ENCODE peak calls at places on chromosomes 1 and 21, in seven cellular contexts. H is astrocyte, D is cardiac fibroblast, W is right atrium auricular region, J is lung, L is heart right ventricle, V is mesothelial cell of epicardium. Y is an unnamed sample.

GRCh38 chr1:221723918-221724263 is 18.0 kb downstream of the DUSP10 start:
- DNase-seq in H (no peak), D (no peak), L (no peak), W (no peak), V (no peak), J (no peak), Y (no peak)

GRCh38 chr1:55735110-55735509 is 519.9 kb upstream of the USP24 start:
- DNase-seq in L (no peak), H (no peak), V (no peak), J (no peak), D (no peak), W (no peak), Y (no peak)

GRCh38 chr1:28580706-28581530 is 11.1 kb upstream of the RAB42 start:
- DNase-seq in H (peak; percentile 29), L (no peak), V (no peak), D (peak; percentile 45), W (no peak), J (peak; percentile 48), Y (no peak)

GRCh38 chr1:210352575-210352974 is 23.9 kb downstream of the HHAT start:
- DNase-seq in H (no peak), J (no peak), L (no peak), D (no peak), W (no peak), V (no peak), Y (no peak)

GRCh38 chr1:179831225-179831624 is 46.4 kb downstream of the TOR1AIP2 start:
- DNase-seq in L (no peak), V (no peak), J (peak; percentile 21), W (no peak), D (no peak), H (no peak), Y (no peak)

GRCh38 chr1:94654031-94654430 is 112.5 kb upstream of the F3 start:
- DNase-seq in L (peak; percentile 18), W (no peak), D (no peak), V (no peak), J (peak; percentile 29), H (peak; percentile 67), Y (no peak)

GRCh38 chr21:38920631-38921398 is 115.1 kb downstream of the ETS2 start:
- DNase-seq in J (no peak), W (no peak), L (no peak), V (no peak), H (peak; percentile 74), D (peak; percentile 86), Y (no peak)

GRCh38 chr1:31006760-31007159 is 58.8 kb downstream of the PUM1 start:
- DNase-seq in W (no peak), V (no peak), J (no peak), L (no peak), H (no peak), D (no peak), Y (no peak)

GRCh38 chr21:33931799-33932390 is 16.3 kb upstream of the ATP5PO start:
- DNase-seq in D (no peak), J (no peak), V (no peak), W (no peak), L (no peak), H (no peak), Y (no peak)

GRCh38 chr21:42574234-42575027 is 60.8 kb downstream of the SLC37A1 start:
- DNase-seq in D (peak; percentile 41), J (no peak), W (no peak), L (no peak), H (no peak), V (no peak), Y (no peak)
- TF ChIP-seq CTCF in D (peak; percentile 49), J (no peak), W (no peak), L (no peak), H (peak; percentile 14), V (no peak), Y (peak; percentile 47)

DNA sequence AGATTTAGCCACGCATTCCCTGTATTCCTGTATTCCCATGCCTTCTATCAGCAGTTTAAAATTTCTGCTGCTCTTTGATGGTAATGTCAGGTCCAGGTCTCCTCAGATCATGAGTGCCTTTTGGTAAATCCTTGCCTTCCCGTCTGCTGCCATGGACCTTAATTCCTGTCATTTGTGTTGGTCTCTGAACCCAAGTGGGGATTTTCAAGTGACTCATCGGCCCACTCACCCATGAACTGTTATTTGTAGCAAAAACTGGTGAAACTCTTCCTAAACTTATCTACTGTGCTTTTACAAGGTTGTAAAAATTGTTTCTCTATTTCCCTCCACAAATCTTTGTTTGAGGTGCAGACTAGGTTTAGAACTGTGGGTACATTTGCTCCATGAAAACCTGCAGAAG is 47.4 kb downstream of the ACTN2 start:
- DNase-seq in L (no peak), W (no peak), H (no peak), J (no peak), D (no peak), V (no peak), Y (no peak)
- TF ChIP-seq CTCF in L (no peak), W (no peak), H (no peak), J (no peak), D (no peak), V (no peak), Y (no peak)

GRCh38 chr1:112744019-112744578 is 29.0 kb upstream of the PPM1J start:
- DNase-seq in H (peak; percentile 49), D (peak; percentile 53), W (no peak), J (no peak), L (no peak), V (no peak), Y (no peak)
- TF ChIP-seq CTCF in H (peak; percentile 28), D (peak; percentile 73), W (no peak), J (no peak), L (peak; percentile 30), V (no peak), Y (no peak)

DNA sequence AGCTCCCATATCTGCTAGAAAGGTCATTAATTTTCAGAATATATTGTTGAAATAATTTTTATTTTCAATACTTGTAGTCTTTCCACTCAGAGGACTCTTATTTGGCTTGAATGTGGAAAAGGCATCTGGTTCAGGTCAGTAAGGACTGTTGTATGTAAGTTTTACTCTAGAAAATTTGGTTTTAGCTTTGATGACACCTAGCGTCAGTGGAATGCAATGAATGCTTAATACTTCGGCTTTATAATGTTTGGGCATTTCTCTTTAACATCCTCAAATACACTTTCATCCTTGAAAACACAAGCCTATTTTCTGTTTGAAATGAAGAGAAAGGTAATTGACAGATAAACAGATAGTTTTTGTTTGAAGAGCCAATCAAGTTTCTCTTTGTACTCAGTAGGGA is 63.3 kb downstream of the LRRC40 start:
- DNase-seq in D (peak; percentile 66), J (no peak), H (no peak), V (no peak), L (no peak), W (no peak), Y (no peak)
- TF ChIP-seq CTCF in D (peak; percentile 51), J (no peak), H (peak; percentile 9), V (no peak), L (no peak), W (peak; percentile 20), Y (peak; percentile 41)

GRCh38 chr1:156615946-156616345 is 3.3 kb upstream of the HAPLN2 start:
- DNase-seq in W (no peak), V (no peak), L (no peak), D (no peak), H (no peak), J (no peak), Y (no peak)

GRCh38 chr1:156619582-156619955 is 354 bp downstream of the HAPLN2 start:
- DNase-seq in V (no peak), H (no peak), L (no peak), W (no peak), D (no peak), J (no peak), Y (no peak)

GRCh38 chr1:156616463-156616862 is 2.8 kb upstream of the HAPLN2 start:
- DNase-seq in L (peak; percentile 76), H (peak; percentile 51), W (no peak), J (no peak), V (peak; percentile 40), D (peak; percentile 66), Y (no peak)

GRCh38 chr1:156622581-156623297 is 3.5 kb downstream of the HAPLN2 start:
- DNase-seq in J (no peak), V (no peak), L (no peak), W (no peak), D (no peak), H (no peak), Y (no peak)

DNA sequence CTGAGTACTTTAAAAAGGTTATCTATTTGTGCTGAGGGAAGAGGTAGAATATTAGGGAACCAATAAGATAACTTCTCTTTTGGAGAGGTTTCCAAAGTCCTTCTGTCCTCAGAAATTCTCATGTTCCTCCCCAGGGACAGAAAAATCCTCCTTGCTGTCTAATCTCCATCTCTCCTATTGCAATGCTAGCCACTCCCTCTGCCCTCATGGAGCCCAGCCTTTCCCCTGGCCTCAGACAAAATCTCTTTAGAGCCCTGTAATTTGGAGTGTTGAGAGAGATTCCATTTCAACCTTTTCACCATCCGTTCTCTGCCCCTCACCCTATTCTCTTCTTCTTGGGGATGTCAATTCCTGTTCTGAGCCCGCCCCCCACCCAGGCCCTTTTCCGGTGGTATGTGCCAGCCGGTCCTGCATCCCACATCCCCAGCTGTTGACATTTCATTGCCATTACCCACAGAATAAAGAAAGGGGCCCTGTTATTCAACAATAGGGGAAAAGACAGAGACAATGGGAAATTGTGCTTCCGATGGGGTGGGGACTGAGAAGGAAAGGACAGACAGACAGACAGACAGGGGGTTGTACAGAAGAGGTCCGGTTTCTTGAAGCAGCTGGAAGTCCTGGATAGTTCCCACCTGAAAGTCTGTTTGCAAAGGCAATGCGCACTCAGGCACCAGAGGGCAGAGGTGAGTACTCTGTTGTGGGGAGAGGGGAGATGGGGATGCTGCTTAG is at the start of gene HAPLN2:
- DNase-seq in D (no peak), J (no peak), L (no peak), W (no peak), H (no peak), V (no peak), Y (no peak)
- TF ChIP-seq CTCF in D (peak; percentile 49), J (no peak), L (no peak), W (no peak), H (peak; percentile 23), V (no peak), Y (peak; percentile 62)

DNA sequence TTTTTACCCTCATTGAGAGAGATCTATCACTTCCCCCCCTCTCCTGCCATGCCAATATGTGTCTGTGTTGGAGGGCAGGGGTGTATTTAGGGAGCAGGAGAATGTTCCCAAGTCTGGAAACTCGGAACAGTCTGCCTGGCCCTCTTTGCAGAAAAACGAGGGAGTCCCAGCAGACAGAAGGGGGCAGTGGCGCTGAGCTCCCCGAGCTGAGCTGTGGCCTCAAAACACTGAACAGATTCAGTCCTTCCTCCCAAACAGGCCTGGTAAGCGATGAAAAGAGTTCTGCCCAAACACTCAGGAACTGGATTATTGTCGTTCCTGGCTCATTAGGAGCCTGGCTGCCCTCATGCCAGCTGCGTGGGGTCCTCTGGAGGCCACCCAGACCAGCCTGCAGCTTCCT is 981 bp downstream of the CLDN14 start:
- DNase-seq in J (no peak), W (no peak), V (no peak), H (peak; percentile 32), D (peak; percentile 8), L (no peak), Y (no peak)
- TF ChIP-seq CTCF in J (no peak), W (no peak), V (no peak), H (peak; percentile 15), D (peak; percentile 36), L (no peak), Y (peak; percentile 38)